ENCODE peak calls at places on chromosomes 2 and 18, in six cellular contexts. M is stimulated activated CD8-positive, alpha-beta memory T cell treated with anti-CD3 and anti-CD28 coated beads, Interleukin-15, amount 100 ng/mL, for 48 hours; I is memory B cell; P is activated T-cell treated with anti-CD3 and anti-CD28 coated beads for 24 hours; W is NCI-H774; A is cardiac muscle cell. E is an unnamed sample.

GRCh38 chr2:6186332-6187100 is 494.3 kb downstream of the SOX11 start:
- DNase-seq in M (no peak), I (no peak), P (no peak), W (no peak), A (peak; percentile 51), E (no peak)

GRCh38 chr18:28581503-28582169 is 404.7 kb upstream of the CDH2 start:
- DNase-seq in M (no peak), I (no peak), P (no peak), W (peak; percentile 41), A (no peak), E (no peak)

GRCh38 chr2:190094471-190094870 is 31.9 kb upstream of the MSTN start:
- DNase-seq in M (no peak), I (no peak), P (no peak), W (no peak), A (no peak), E (no peak)

GRCh38 chr18:51211552-51211951 is 14.1 kb upstream of the MEX3C start:
- DNase-seq in M (no peak), I (no peak), P (peak; percentile 31), W (no peak), A (no peak), E (peak; percentile 40)

GRCh38 chr2:197798187-197798586 is 6.2 kb upstream of the PLCL1 start:
- DNase-seq in M (no peak), I (no peak), P (no peak), W (no peak), A (no peak), E (no peak)

GRCh38 chr18:49662506-49662905 is 100.6 kb downstream of the LIPG start:
- DNase-seq in M (no peak), I (no peak), P (no peak), W (no peak), A (no peak), E (no peak)

GRCh38 chr2:201357216-201357615 is at the start of gene FLACC1:
- DNase-seq in M (no peak), I (no peak), P (no peak), W (no peak), A (peak; percentile 64), E (no peak)

GRCh38 chr2:177332041-177332991 is 60.3 kb upstream of the AGPS start:
- DNase-seq in M (no peak), I (peak; percentile 30), P (peak; percentile 31), W (peak; percentile 65), A (peak; percentile 75), E (peak; percentile 59)

GRCh38 chr2:230170532-230170931 is 49.3 kb downstream of the SP110 start:
- DNase-seq in M (no peak), I (no peak), P (no peak), W (peak; percentile 76), A (no peak), E (no peak)

GRCh38 chr2:196249860-196250259 is 78.5 kb upstream of the STK17B start:
- DNase-seq in M (no peak), I (no peak), P (no peak), W (no peak), A (no peak), E (no peak)

GRCh38 chr2:69616755-69617154 is 26.8 kb downstream of the AAK1 start:
- DNase-seq in M (peak; percentile 43), I (no peak), P (no peak), W (no peak), A (no peak), E (no peak)

GRCh38 chr2:10917927-10918326 is 6.2 kb downstream of the KCNF1 start:
- DNase-seq in M (no peak), I (no peak), P (no peak), W (no peak), A (no peak), E (no peak)

GRCh38 chr18:50638623-50639398 is 78.9 kb downstream of the MAPK4 start:
- DNase-seq in M (no peak), I (no peak), P (no peak), W (no peak), A (peak; percentile 56), E (no peak)

GRCh38 chr2:182559623-182560022 is 132.8 kb upstream of the PDE1A start:
- DNase-seq in M (no peak), I (no peak), P (no peak), W (no peak), A (no peak), E (no peak)

GRCh38 chr18:10213526-10213925 is 240.9 kb upstream of the APCDD1 start:
- DNase-seq in M (no peak), I (no peak), P (no peak), W (peak; percentile 41), A (peak; percentile 34), E (no peak)

GRCh38 chr18:70491734-70492348 is 203.0 kb downstream of the SOCS6 start:
- DNase-seq in M (peak; percentile 19), I (peak; percentile 30), P (peak; percentile 39), W (no peak), A (peak; percentile 70), E (peak; percentile 60)

GRCh38 chr18:49031511-49032188 is 80.9 kb upstream of the SMAD7 start:
- DNase-seq in M (peak; percentile 18), I (no peak), P (peak; percentile 18), W (no peak), A (no peak), E (peak; percentile 53)

GRCh38 chr2:134410831-134411231 is 157.0 kb downstream of the MGAT5 start:
- DNase-seq in M (no peak), I (no peak), P (no peak), W (no peak), A (no peak), E (no peak)

GRCh38 chr18:45688834-45689233 is 35.1 kb upstream of the SLC14A1 start:
- DNase-seq in M (peak; percentile 54), I (no peak), P (peak; percentile 55), W (no peak), A (no peak), E (peak; percentile 64)

GRCh38 chr2:219308142-219309093 is 783 bp downstream of the PTPRN start:
- DNase-seq in M (peak; percentile 49), I (peak; percentile 69), P (peak; percentile 40), W (no peak), A (peak; percentile 92), E (peak; percentile 84)

GRCh38 chr2:30860003-30860402 is 52.8 kb upstream of the CAPN13 start:
- DNase-seq in M (no peak), I (no peak), P (no peak), W (no peak), A (no peak), E (no peak)